ENCODE peak calls at places on chromosome 14, in six cellular contexts. One of them, this sample, is unnamed. For H3K4me1, the result is how much of the 10 kb centered on the place peaks cover.

GRCh38 chr14:59330455-59330854 is 134.7 kb downstream of the GPR135 start:
- DNase-seq in colonic mucosa: no peak
- DNase-seq in aorta: no peak
- DNase-seq in tibial artery: no peak
- DNase-seq in CD8-positive, alpha-beta T cell: no peak
- DNase-seq in right cardiac atrium: peak
- DNase-seq in this sample: no peak

GRCh38 chr14:66228267-66228970 is 257.8 kb upstream of the CCDC196 start:
- DNase-seq in aorta: no peak
- DNase-seq in colonic mucosa: no peak
- DNase-seq in right cardiac atrium: no peak
- DNase-seq in tibial artery: no peak
- DNase-seq in CD8-positive, alpha-beta T cell: no peak
- DNase-seq in this sample: no peak

GRCh38 chr14:34911209-34912150 is 36.3 kb upstream of the BAZ1A start:
- DNase-seq in right cardiac atrium: no peak
- DNase-seq in tibial artery: no peak
- DNase-seq in CD8-positive, alpha-beta T cell: no peak
- DNase-seq in aorta: no peak
- DNase-seq in colonic mucosa: no peak
- DNase-seq in this sample: no peak

GRCh38 chr14:105330491-105330895 is 15.9 kb downstream of the PACS2 start:
- DNase-seq in right cardiac atrium: peak
- DNase-seq in colonic mucosa: no peak
- DNase-seq in tibial artery: peak
- DNase-seq in aorta: no peak
- DNase-seq in CD8-positive, alpha-beta T cell: no peak
- DNase-seq in this sample: no peak

GRCh38 chr14:90517431-90517841 is 120.6 kb downstream of the CALM1 start:
- DNase-seq in CD8-positive, alpha-beta T cell: no peak
- DNase-seq in right cardiac atrium: no peak
- DNase-seq in tibial artery: no peak
- DNase-seq in colonic mucosa: peak
- DNase-seq in aorta: no peak
- DNase-seq in this sample: no peak

GRCh38 chr14:89681086-89682018 is 264.3 kb upstream of the FOXN3 start:
- DNase-seq in tibial artery: no peak
- DNase-seq in aorta: no peak
- DNase-seq in colonic mucosa: no peak
- DNase-seq in right cardiac atrium: no peak
- DNase-seq in CD8-positive, alpha-beta T cell: no peak
- DNase-seq in this sample: no peak

GRCh38 chr14:63452796-63453195 is 90.4 kb downstream of the PPP2R5E start:
- DNase-seq in tibial artery: no peak
- DNase-seq in aorta: no peak
- DNase-seq in colonic mucosa: no peak
- DNase-seq in CD8-positive, alpha-beta T cell: no peak
- DNase-seq in right cardiac atrium: no peak
- DNase-seq in this sample: no peak

GRCh38 chr14:20434701-20435453 is 1.1 kb downstream of the KLHL33 start:
- DNase-seq in CD8-positive, alpha-beta T cell: no peak
- DNase-seq in tibial artery: peak
- DNase-seq in aorta: peak
- DNase-seq in right cardiac atrium: peak
- DNase-seq in colonic mucosa: no peak
- DNase-seq in this sample: peak

GRCh38 chr14:39219075-39219499 is 14.6 kb upstream of the MIA2 start:
- DNase-seq in tibial artery: no peak
- DNase-seq in colonic mucosa: no peak
- DNase-seq in CD8-positive, alpha-beta T cell: no peak
- DNase-seq in right cardiac atrium: no peak
- DNase-seq in aorta: no peak
- DNase-seq in this sample: no peak

GRCh38 chr14:51139221-51139681 is 44.3 kb upstream of the TRIM9 start:
- DNase-seq in CD8-positive, alpha-beta T cell: no peak
- DNase-seq in tibial artery: no peak
- DNase-seq in right cardiac atrium: no peak
- DNase-seq in colonic mucosa: peak
- DNase-seq in aorta: no peak
- DNase-seq in this sample: no peak

GRCh38 chr14:104314251-104314941 is 176.0 kb downstream of the KIF26A start:
- DNase-seq in colonic mucosa: no peak
- DNase-seq in right cardiac atrium: peak
- DNase-seq in aorta: peak
- DNase-seq in CD8-positive, alpha-beta T cell: no peak
- DNase-seq in tibial artery: no peak
- DNase-seq in this sample: no peak

GRCh38 chr14:23518716-23519115 is 32.8 kb downstream of the ZFHX2 start:
- DNase-seq in colonic mucosa: no peak
- DNase-seq in right cardiac atrium: no peak
- DNase-seq in CD8-positive, alpha-beta T cell: no peak
- DNase-seq in aorta: no peak
- DNase-seq in tibial artery: no peak
- DNase-seq in this sample: no peak

GRCh38 chr14:24921903-24922302 is 128.0 kb downstream of the STXBP6 start:
- DNase-seq in CD8-positive, alpha-beta T cell: no peak
- DNase-seq in right cardiac atrium: no peak
- DNase-seq in colonic mucosa: no peak
- DNase-seq in aorta: no peak
- DNase-seq in tibial artery: no peak
- DNase-seq in this sample: no peak

GRCh38 chr14:42855159-42855558 is 1248.5 kb downstream of the LRFN5 start:
- DNase-seq in colonic mucosa: no peak
- DNase-seq in tibial artery: no peak
- DNase-seq in CD8-positive, alpha-beta T cell: no peak
- DNase-seq in right cardiac atrium: no peak
- DNase-seq in aorta: no peak
- DNase-seq in this sample: no peak

GRCh38 chr14:90354551-90355298 is 23.0 kb upstream of the NRDE2 start:
- DNase-seq in CD8-positive, alpha-beta T cell: no peak
- DNase-seq in tibial artery: no peak
- DNase-seq in colonic mucosa: no peak
- DNase-seq in aorta: no peak
- DNase-seq in right cardiac atrium: peak
- DNase-seq in this sample: peak

GRCh38 chr14:45359766-45360165 is 106.8 kb upstream of the MIS18BP1 start:
- DNase-seq in CD8-positive, alpha-beta T cell: no peak
- DNase-seq in colonic mucosa: no peak
- DNase-seq in tibial artery: no peak
- DNase-seq in aorta: no peak
- DNase-seq in right cardiac atrium: no peak
- DNase-seq in this sample: no peak

GRCh38 chr14:78182722-78183121 is 12.5 kb downstream of the NRXN3 start:
- DNase-seq in tibial artery: no peak
- DNase-seq in right cardiac atrium: peak
- DNase-seq in colonic mucosa: no peak
- DNase-seq in CD8-positive, alpha-beta T cell: no peak
- DNase-seq in aorta: no peak
- DNase-seq in this sample: no peak

GRCh38 chr14:51283402-51283825 is 43.4 kb downstream of the TMX1 start:
- DNase-seq in CD8-positive, alpha-beta T cell: no peak
- DNase-seq in aorta: no peak
- DNase-seq in colonic mucosa: no peak
- DNase-seq in tibial artery: no peak
- DNase-seq in right cardiac atrium: no peak
- DNase-seq in this sample: peak

GRCh38 chr14:28412076-28412475 is 354.5 kb upstream of the FOXG1 start:
- DNase-seq in colonic mucosa: no peak
- DNase-seq in aorta: no peak
- DNase-seq in right cardiac atrium: no peak
- DNase-seq in tibial artery: no peak
- DNase-seq in CD8-positive, alpha-beta T cell: no peak
- DNase-seq in this sample: no peak

GRCh38 chr14:54689928-54690327 is 123.0 kb downstream of the SAMD4A start:
- DNase-seq in right cardiac atrium: no peak
- DNase-seq in CD8-positive, alpha-beta T cell: no peak
- DNase-seq in tibial artery: no peak
- DNase-seq in aorta: no peak
- DNase-seq in colonic mucosa: no peak
- DNase-seq in this sample: no peak

GRCh38 chr14:90453401-90453951 is 56.6 kb downstream of the CALM1 start:
- DNase-seq in CD8-positive, alpha-beta T cell: no peak
- DNase-seq in tibial artery: no peak
- DNase-seq in aorta: no peak
- DNase-seq in colonic mucosa: no peak
- DNase-seq in right cardiac atrium: peak
- DNase-seq in this sample: peak

GRCh38 chr14:55107766-55108554 is 21.1 kb upstream of the LGALS3 start:
- DNase-seq in right cardiac atrium: peak
- DNase-seq in tibial artery: peak
- DNase-seq in colonic mucosa: peak
- DNase-seq in CD8-positive, alpha-beta T cell: no peak
- DNase-seq in aorta: peak
- DNase-seq in this sample: peak

GRCh38 chr14:103111297-103111981 is 11.8 kb upstream of the TNFAIP2 start:
- DNase-seq in CD8-positive, alpha-beta T cell: no peak
- DNase-seq in right cardiac atrium: no peak
- DNase-seq in tibial artery: no peak
- DNase-seq in colonic mucosa: no peak
- DNase-seq in aorta: no peak
- DNase-seq in this sample: no peak

GRCh38 chr14:72692678-72693077 is 201.2 kb downstream of the DPF3 start:
- DNase-seq in aorta: no peak
- DNase-seq in CD8-positive, alpha-beta T cell: no peak
- DNase-seq in right cardiac atrium: peak
- DNase-seq in colonic mucosa: no peak
- DNase-seq in tibial artery: no peak
- DNase-seq in this sample: no peak

GRCh38 chr14:52863339-52863700 is 71.9 kb upstream of the GNPNAT1 start:
- DNase-seq in colonic mucosa: no peak
- DNase-seq in CD8-positive, alpha-beta T cell: no peak
- DNase-seq in aorta: no peak
- DNase-seq in tibial artery: no peak
- DNase-seq in right cardiac atrium: no peak
- DNase-seq in this sample: no peak

GRCh38 chr14:97408503-97408902 is 611.3 kb downstream of the VRK1 start:
- DNase-seq in aorta: no peak
- DNase-seq in CD8-positive, alpha-beta T cell: no peak
- DNase-seq in right cardiac atrium: no peak
- DNase-seq in tibial artery: no peak
- DNase-seq in colonic mucosa: no peak
- DNase-seq in this sample: no peak

GRCh38 chr14:97411938-97412612 is 614.9 kb downstream of the VRK1 start:
- DNase-seq in aorta: no peak
- DNase-seq in CD8-positive, alpha-beta T cell: no peak
- DNase-seq in colonic mucosa: no peak
- DNase-seq in tibial artery: no peak
- DNase-seq in right cardiac atrium: no peak
- DNase-seq in this sample: no peak

GRCh38 chr14:97408937-97409860 is 612.0 kb downstream of the VRK1 start:
- DNase-seq in tibial artery: no peak
- DNase-seq in colonic mucosa: no peak
- DNase-seq in CD8-positive, alpha-beta T cell: no peak
- DNase-seq in aorta: no peak
- DNase-seq in right cardiac atrium: no peak
- DNase-seq in this sample: no peak

GRCh38 chr14:97410667-97411286 is 613.6 kb downstream of the VRK1 start:
- DNase-seq in tibial artery: no peak
- DNase-seq in colonic mucosa: no peak
- DNase-seq in aorta: no peak
- DNase-seq in right cardiac atrium: no peak
- DNase-seq in CD8-positive, alpha-beta T cell: no peak
- DNase-seq in this sample: no peak

DNA sequence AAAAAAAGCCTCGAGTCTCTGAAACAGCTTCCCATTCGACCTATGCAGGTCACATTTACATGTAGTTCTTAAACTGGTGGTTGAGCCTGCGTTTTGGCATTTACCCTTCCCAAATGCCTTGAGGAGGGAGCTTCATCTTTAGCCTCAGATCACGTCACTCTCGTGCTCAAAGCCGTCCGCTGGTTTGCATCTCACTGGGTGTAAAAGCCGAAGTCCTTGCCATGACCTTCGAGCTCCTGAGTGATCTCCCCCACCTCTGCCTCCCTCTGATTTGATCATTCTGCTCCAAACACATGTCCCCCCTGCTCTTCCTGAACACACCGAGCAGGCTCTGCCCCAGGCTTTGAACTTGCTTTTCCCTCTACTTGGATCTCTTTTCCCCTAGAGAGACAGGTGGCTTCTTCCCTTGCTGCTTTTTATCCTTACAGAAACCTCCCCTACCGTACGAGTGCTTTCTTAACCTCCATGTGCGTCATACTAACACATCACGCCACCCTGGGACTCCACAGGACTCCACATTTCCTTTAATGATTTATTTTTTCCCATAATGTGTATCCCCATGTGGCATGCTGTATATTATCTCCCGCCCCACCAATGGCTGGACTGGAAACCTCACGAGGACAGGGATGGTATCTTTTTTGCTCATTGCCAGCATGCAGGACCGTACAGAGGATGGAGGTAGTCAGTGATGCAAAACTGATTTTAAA is 610.7 kb downstream of the VRK1 start:
- DNase-seq in colonic mucosa: no peak
- DNase-seq in right cardiac atrium: no peak
- DNase-seq in tibial artery: no peak
- DNase-seq in CD8-positive, alpha-beta T cell: no peak
- DNase-seq in aorta: no peak
- DNase-seq in this sample: no peak
- H3K27ac ChIP-seq in colonic mucosa: no peak
- H3K27ac ChIP-seq in right cardiac atrium: no peak
- H3K27ac ChIP-seq in tibial artery: no peak
- H3K27ac ChIP-seq in CD8-positive, alpha-beta T cell: no peak
- H3K27ac ChIP-seq in aorta: no peak
- H3K27ac ChIP-seq in this sample: no peak

GRCh38 chr14:65074449-65075155 is 27.7 kb downstream of the MAX start:
- DNase-seq in CD8-positive, alpha-beta T cell: no peak
- DNase-seq in colonic mucosa: no peak
- DNase-seq in aorta: no peak
- DNase-seq in right cardiac atrium: peak
- DNase-seq in tibial artery: no peak
- DNase-seq in this sample: no peak
- H3K4me1 ChIP-seq in CD8-positive, alpha-beta T cell: under half
- H3K4me1 ChIP-seq in colonic mucosa: under half
- H3K4me1 ChIP-seq in aorta: under half
- H3K4me1 ChIP-seq in right cardiac atrium: under half
- H3K4me1 ChIP-seq in tibial artery: under half
- H3K4me1 ChIP-seq in this sample: half or more

DNA sequence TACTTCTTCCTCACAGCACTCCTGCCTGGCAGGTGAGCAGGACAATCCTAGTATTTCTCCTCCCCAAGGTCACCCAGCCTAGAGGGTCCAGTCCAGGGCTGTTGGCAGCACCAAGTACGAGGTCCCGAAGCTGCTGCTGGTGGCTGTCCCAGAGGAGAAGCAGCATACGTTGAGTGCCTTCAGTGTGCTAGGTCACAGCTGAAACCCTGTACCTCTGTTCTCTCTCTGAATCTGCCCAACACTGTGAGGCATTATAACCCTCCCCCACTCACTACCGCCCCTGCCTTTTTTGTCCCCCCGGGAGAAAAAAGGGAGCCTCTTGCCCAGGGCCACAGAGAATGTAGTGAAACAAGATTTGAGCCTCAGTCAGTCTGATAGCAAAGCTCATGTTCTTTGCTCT is 53.4 kb downstream of the PPP2R5C start:
- DNase-seq in right cardiac atrium: no peak
- DNase-seq in aorta: no peak
- DNase-seq in tibial artery: no peak
- DNase-seq in colonic mucosa: no peak
- DNase-seq in CD8-positive, alpha-beta T cell: no peak
- DNase-seq in this sample: no peak
- H3K27ac ChIP-seq in right cardiac atrium: peak
- H3K27ac ChIP-seq in aorta: no peak
- H3K27ac ChIP-seq in tibial artery: no peak
- H3K27ac ChIP-seq in colonic mucosa: no peak
- H3K27ac ChIP-seq in CD8-positive, alpha-beta T cell: peak
- H3K27ac ChIP-seq in this sample: peak

GRCh38 chr14:50003213-50004021 is 110.5 kb downstream of the ARF6 start:
- DNase-seq in right cardiac atrium: peak
- DNase-seq in tibial artery: peak
- DNase-seq in CD8-positive, alpha-beta T cell: peak
- DNase-seq in colonic mucosa: peak
- DNase-seq in aorta: peak
- DNase-seq in this sample: peak
- H3K4me1 ChIP-seq in right cardiac atrium: under half
- H3K4me1 ChIP-seq in tibial artery: half or more
- H3K4me1 ChIP-seq in CD8-positive, alpha-beta T cell: half or more
- H3K4me1 ChIP-seq in colonic mucosa: under half
- H3K4me1 ChIP-seq in aorta: under half
- H3K4me1 ChIP-seq in this sample: under half

This sample was measured in heart right ventricle.